ENCODE peak calls at places on chromosome 6, in six cellular contexts. One of them, this sample, is unnamed.

GRCh38 chr6:30555428-30556005 is 772 bp downstream of the GNL1 start:
- ATAC-seq in A549: peak; percentile 9
- ATAC-seq in upper lobe of left lung: no peak
- ATAC-seq in HepG2: peak; percentile 18
- ATAC-seq in GM12878: peak; percentile 5
- ATAC-seq in K562: peak; percentile 37
- ATAC-seq in this sample: peak; percentile 41

GRCh38 chr6:2579241-2579761 is 171.4 kb downstream of the MYLK4 start:
- ATAC-seq in A549: no peak
- ATAC-seq in upper lobe of left lung: peak; percentile 82
- ATAC-seq in HepG2: no peak
- ATAC-seq in GM12878: no peak
- ATAC-seq in K562: peak; percentile 21
- ATAC-seq in this sample: no peak

GRCh38 chr6:160355001-160355400 is 6.8 kb downstream of the SLC22A3 start:
- ATAC-seq in A549: peak; percentile 55
- ATAC-seq in upper lobe of left lung: peak; percentile 60
- ATAC-seq in HepG2: no peak
- ATAC-seq in GM12878: no peak
- ATAC-seq in K562: no peak
- ATAC-seq in this sample: peak; percentile 14

GRCh38 chr6:74651948-74652347 is 553.9 kb downstream of the COL12A1 start:
- ATAC-seq in A549: no peak
- ATAC-seq in upper lobe of left lung: no peak
- ATAC-seq in HepG2: no peak
- ATAC-seq in GM12878: no peak
- ATAC-seq in K562: no peak
- ATAC-seq in this sample: no peak

GRCh38 chr6:31158863-31159855 is 770 bp downstream of the TCF19 start:
- ATAC-seq in A549: peak; percentile 23
- ATAC-seq in upper lobe of left lung: no peak
- ATAC-seq in HepG2: peak; percentile 66
- ATAC-seq in GM12878: peak; percentile 52
- ATAC-seq in K562: peak; percentile 14
- ATAC-seq in this sample: no peak

GRCh38 chr6:89387516-89388222 is 24.4 kb downstream of the RRAGD start:
- ATAC-seq in A549: no peak
- ATAC-seq in upper lobe of left lung: no peak
- ATAC-seq in HepG2: no peak
- ATAC-seq in GM12878: peak; percentile 93
- ATAC-seq in K562: no peak
- ATAC-seq in this sample: no peak

GRCh38 chr6:162187168-162187935 is 540.2 kb downstream of the PRKN start:
- ATAC-seq in A549: no peak
- ATAC-seq in upper lobe of left lung: peak; percentile 26
- ATAC-seq in HepG2: no peak
- ATAC-seq in GM12878: no peak
- ATAC-seq in K562: no peak
- ATAC-seq in this sample: no peak

GRCh38 chr6:159540152-159540551 is 152.9 kb downstream of the SOD2 start:
- ATAC-seq in A549: peak; percentile 75
- ATAC-seq in upper lobe of left lung: no peak
- ATAC-seq in HepG2: peak; percentile 98
- ATAC-seq in GM12878: peak; percentile 76
- ATAC-seq in K562: peak; percentile 100
- ATAC-seq in this sample: no peak

GRCh38 chr6:29941916-29942274 is 437 bp upstream of the HLA-A start:
- ATAC-seq in A549: peak; percentile 63
- ATAC-seq in upper lobe of left lung: no peak
- ATAC-seq in HepG2: peak; percentile 61
- ATAC-seq in GM12878: no peak
- ATAC-seq in K562: no peak
- ATAC-seq in this sample: peak; percentile 40

GRCh38 chr6:54632984-54633565 is 213.5 kb upstream of the FAM83B start:
- ATAC-seq in A549: no peak
- ATAC-seq in upper lobe of left lung: no peak
- ATAC-seq in HepG2: peak; percentile 61
- ATAC-seq in GM12878: no peak
- ATAC-seq in K562: no peak
- ATAC-seq in this sample: no peak

GRCh38 chr6:351011-351866 is 40.3 kb upstream of the IRF4 start:
- ATAC-seq in A549: no peak
- ATAC-seq in upper lobe of left lung: no peak
- ATAC-seq in HepG2: no peak
- ATAC-seq in GM12878: no peak
- ATAC-seq in K562: no peak
- ATAC-seq in this sample: no peak

GRCh38 chr6:29236634-29237033 is 64.9 kb upstream of the OR14J1 start:
- ATAC-seq in A549: no peak
- ATAC-seq in upper lobe of left lung: no peak
- ATAC-seq in HepG2: no peak
- ATAC-seq in GM12878: no peak
- ATAC-seq in K562: no peak
- ATAC-seq in this sample: no peak

GRCh38 chr6:21587182-21587924 is 6.2 kb upstream of the SOX4 start:
- ATAC-seq in A549: peak; percentile 68
- ATAC-seq in upper lobe of left lung: peak; percentile 68
- ATAC-seq in HepG2: peak; percentile 68
- ATAC-seq in GM12878: peak; percentile 62
- ATAC-seq in K562: no peak
- ATAC-seq in this sample: peak; percentile 27
- TF ChIP-seq EP300 in A549: no peak
- TF ChIP-seq EP300 in upper lobe of left lung: no peak
- TF ChIP-seq EP300 in HepG2: no peak
- TF ChIP-seq EP300 in GM12878: no peak
- TF ChIP-seq EP300 in K562: no peak
- TF ChIP-seq EP300 in this sample: no peak

DNA sequence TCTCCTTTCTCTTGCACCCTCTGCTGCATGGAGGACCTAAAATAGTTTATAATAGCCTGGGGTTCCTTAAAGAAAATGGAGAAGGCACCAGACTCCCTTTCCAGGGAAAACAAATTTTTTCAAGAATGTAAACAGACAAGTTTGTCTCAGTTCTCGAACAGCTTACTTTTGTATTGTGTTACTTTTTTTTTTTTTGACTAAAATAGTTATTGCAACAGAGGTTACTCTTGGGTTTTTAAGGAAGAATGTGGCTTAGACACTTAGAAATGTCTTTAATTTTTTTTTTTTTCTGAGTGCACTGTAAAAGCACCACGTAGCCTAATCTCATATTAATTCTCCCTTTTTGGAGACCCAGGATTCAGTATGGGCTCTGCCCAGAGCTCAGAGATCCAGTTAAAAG is 148.7 kb upstream of the CARMIL1 start:
- ATAC-seq in A549: no peak
- ATAC-seq in upper lobe of left lung: no peak
- ATAC-seq in HepG2: no peak
- ATAC-seq in GM12878: no peak
- ATAC-seq in K562: no peak
- ATAC-seq in this sample: no peak
- H3K27ac ChIP-seq in A549: no peak overlapping the region
- H3K27ac ChIP-seq in upper lobe of left lung: no peak overlapping the region
- H3K27ac ChIP-seq in HepG2: no peak overlapping the region
- H3K27ac ChIP-seq in GM12878: no peak overlapping the region
- H3K27ac ChIP-seq in K562: no peak overlapping the region
- H3K27ac ChIP-seq in this sample: no peak overlapping the region

GRCh38 chr6:106702451-106703110 is 73.2 kb downstream of the QRSL1 start:
- ATAC-seq in A549: no peak
- ATAC-seq in upper lobe of left lung: peak; percentile 37
- ATAC-seq in HepG2: peak; percentile 96
- ATAC-seq in GM12878: peak; percentile 99
- ATAC-seq in K562: peak; percentile 41
- ATAC-seq in this sample: no peak

GRCh38 chr6:106705156-106705555 is 75.8 kb downstream of the QRSL1 start:
- ATAC-seq in A549: no peak
- ATAC-seq in upper lobe of left lung: no peak
- ATAC-seq in HepG2: no peak
- ATAC-seq in GM12878: no peak
- ATAC-seq in K562: no peak
- ATAC-seq in this sample: no peak

GRCh38 chr6:106700581-106700980 is 71.2 kb downstream of the QRSL1 start:
- ATAC-seq in A549: no peak
- ATAC-seq in upper lobe of left lung: no peak
- ATAC-seq in HepG2: no peak
- ATAC-seq in GM12878: no peak
- ATAC-seq in K562: no peak
- ATAC-seq in this sample: no peak

GRCh38 chr6:106702046-106702445 is 72.7 kb downstream of the QRSL1 start:
- ATAC-seq in A549: no peak
- ATAC-seq in upper lobe of left lung: no peak
- ATAC-seq in HepG2: peak; percentile 65
- ATAC-seq in GM12878: peak; percentile 57
- ATAC-seq in K562: peak; percentile 40
- ATAC-seq in this sample: no peak

GRCh38 chr6:106704327-106704726 is 74.9 kb downstream of the QRSL1 start:
- ATAC-seq in A549: no peak
- ATAC-seq in upper lobe of left lung: no peak
- ATAC-seq in HepG2: no peak
- ATAC-seq in GM12878: no peak
- ATAC-seq in K562: no peak
- ATAC-seq in this sample: no peak
- TF ChIP-seq POLR2A in A549: no peak
- TF ChIP-seq POLR2A in upper lobe of left lung: no peak
- TF ChIP-seq POLR2A in HepG2: no peak
- TF ChIP-seq POLR2A in GM12878: no peak
- TF ChIP-seq POLR2A in K562: no peak
- TF ChIP-seq POLR2A in this sample: no peak

GRCh38 chr6:43013843-43014433 is at the start of the genes KLHDC3 and MEA1:
- ATAC-seq in A549: peak; percentile 96
- ATAC-seq in upper lobe of left lung: peak; percentile 98
- ATAC-seq in HepG2: peak; percentile 94
- ATAC-seq in GM12878: peak; percentile 96
- ATAC-seq in K562: peak; percentile 95
- ATAC-seq in this sample: peak; percentile 99
- TF ChIP-seq EP300 in A549: no peak
- TF ChIP-seq EP300 in upper lobe of left lung: no peak
- TF ChIP-seq EP300 in HepG2: no peak
- TF ChIP-seq EP300 in GM12878: no peak
- TF ChIP-seq EP300 in K562: no peak
- TF ChIP-seq EP300 in this sample: no peak

GRCh38 chr6:108597601-108598315 is 37.0 kb downstream of the FOXO3 start:
- ATAC-seq in A549: no peak
- ATAC-seq in upper lobe of left lung: no peak
- ATAC-seq in HepG2: no peak
- ATAC-seq in GM12878: peak; percentile 74
- ATAC-seq in K562: peak; percentile 14
- ATAC-seq in this sample: peak; percentile 6

GRCh38 chr6:108592371-108593337 is 31.9 kb downstream of the FOXO3 start:
- ATAC-seq in A549: no peak
- ATAC-seq in upper lobe of left lung: no peak
- ATAC-seq in HepG2: no peak
- ATAC-seq in GM12878: peak; percentile 85
- ATAC-seq in K562: peak; percentile 67
- ATAC-seq in this sample: peak; percentile 74

GRCh38 chr6:108594640-108595039 is 33.9 kb downstream of the FOXO3 start:
- ATAC-seq in A549: no peak
- ATAC-seq in upper lobe of left lung: no peak
- ATAC-seq in HepG2: no peak
- ATAC-seq in GM12878: no peak
- ATAC-seq in K562: no peak
- ATAC-seq in this sample: no peak

GRCh38 chr6:108596947-108597346 is 36.2 kb downstream of the FOXO3 start:
- ATAC-seq in A549: no peak
- ATAC-seq in upper lobe of left lung: no peak
- ATAC-seq in HepG2: no peak
- ATAC-seq in GM12878: peak; percentile 48
- ATAC-seq in K562: no peak
- ATAC-seq in this sample: no peak

DNA sequence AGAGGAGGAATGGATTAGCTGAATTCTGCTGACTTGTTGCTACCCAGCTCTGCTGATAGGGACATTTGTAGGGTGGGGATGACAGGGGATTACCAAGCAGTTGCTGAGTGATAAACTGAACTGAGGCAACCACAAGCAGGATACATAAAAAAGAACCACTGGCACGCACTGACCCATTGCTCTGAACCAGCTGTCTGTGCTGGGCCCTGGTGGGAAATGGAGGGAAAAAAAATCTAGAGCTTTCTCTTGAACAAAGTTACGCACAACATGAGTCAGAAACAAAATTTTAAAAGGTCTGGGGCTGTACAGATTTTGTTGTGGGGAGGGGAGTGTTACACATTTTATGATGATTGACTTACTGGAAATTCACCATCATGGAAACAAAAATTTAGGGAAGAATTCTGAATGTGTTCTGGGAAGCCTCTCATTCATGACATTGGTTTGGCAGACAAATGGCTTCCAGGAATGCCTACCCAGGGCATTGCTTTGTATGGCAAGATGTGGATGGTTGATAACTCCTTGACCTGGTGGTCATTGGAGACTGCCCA is 37.7 kb downstream of the FOXO3 start:
- ATAC-seq in A549: no peak
- ATAC-seq in upper lobe of left lung: peak; percentile 49
- ATAC-seq in HepG2: no peak
- ATAC-seq in GM12878: peak; percentile 89
- ATAC-seq in K562: peak; percentile 98
- ATAC-seq in this sample: peak; percentile 60
- H3K27ac ChIP-seq in A549: no peak overlapping the region
- H3K27ac ChIP-seq in upper lobe of left lung: peak overlapping the region; percentile 67
- H3K27ac ChIP-seq in HepG2: no peak overlapping the region
- H3K27ac ChIP-seq in GM12878: peak overlapping the region; percentile 95
- H3K27ac ChIP-seq in K562: no peak overlapping the region
- H3K27ac ChIP-seq in this sample: no peak overlapping the region